ENCODE peak calls at places on chromosomes 6 and 20, in six cellular contexts. I is brain microvascular endothelial cell; D is T follicular helper cell; L is HEK293T; P is AG10803; T is effector memory CD8-positive, alpha-beta T cell. V is an unnamed sample.

GRCh38 chr6:84390334-84390733 is 162.9 kb upstream of the CEP162 start:
- DNase-seq in D (no peak), L (no peak), I (no peak), P (no peak), T (no peak), V (no peak)

GRCh38 chr20:21615617-21616080 is 89.8 kb upstream of the PAX1 start:
- DNase-seq in D (peak), P (peak), T (no peak), I (peak), L (peak), V (peak)

GRCh38 chr6:71246596-71246995 is 42.0 kb upstream of the OGFRL1 start:
- DNase-seq in I (no peak), L (no peak), D (no peak), P (no peak), T (no peak), V (no peak)

GRCh38 chr20:1569417-1569861 is 11.9 kb upstream of the SIRPD start:
- DNase-seq in D (no peak), T (no peak), P (peak), I (peak), L (no peak), V (no peak)

GRCh38 chr6:39453236-39453635 is 130.7 kb upstream of the KCNK16 start:
- DNase-seq in I (no peak), D (no peak), P (peak), T (no peak), L (no peak), V (no peak)

GRCh38 chr6:148342146-148343027 is at the start of gene SASH1:
- DNase-seq in L (peak), I (peak), T (no peak), D (no peak), P (peak), V (peak)

GRCh38 chr6:95203153-95203754 is 374.1 kb upstream of the MANEA start:
- DNase-seq in T (no peak), L (peak), D (no peak), P (no peak), I (peak), V (peak)

GRCh38 chr6:33621396-33622388 is 570 bp downstream of the ITPR3 start:
- DNase-seq in T (peak), D (no peak), P (peak), L (no peak), I (no peak), V (peak)

GRCh38 chr20:24746351-24746685 is 202.8 kb upstream of the CST7 start:
- DNase-seq in T (no peak), L (no peak), P (no peak), D (no peak), I (no peak), V (no peak)

GRCh38 chr20:47392015-47392720 is 35.7 kb upstream of the ZMYND8 start:
- DNase-seq in I (peak), P (peak), T (no peak), D (no peak), L (peak), V (no peak)

GRCh38 chr6:24909281-24910216 is 26.2 kb downstream of the RIPOR2 start:
- DNase-seq in T (no peak), I (no peak), L (no peak), D (no peak), P (no peak), V (no peak)

GRCh38 chr6:127118505-127119360 is at the start of gene RSPO3:
- DNase-seq in P (peak), L (peak), D (no peak), I (peak), T (no peak), V (no peak)

GRCh38 chr6:17493286-17493685 is 99.9 kb downstream of the CAP2 start:
- DNase-seq in P (peak), D (no peak), T (no peak), L (no peak), I (peak), V (no peak)

GRCh38 chr6:32627831-32628230 is 9.4 kb upstream of the HLA-DQA1 start:
- DNase-seq in T (peak), P (peak), L (peak), I (peak), D (peak), V (no peak)

GRCh38 chr20:21020656-21021004 is 85.5 kb downstream of the LINC00237 start:
- DNase-seq in T (no peak), P (peak), D (no peak), L (no peak), I (no peak), V (no peak)

GRCh38 chr6:26351544-26351953 is 13.4 kb upstream of the BTN3A2 start:
- DNase-seq in I (peak), T (no peak), P (peak), L (no peak), D (no peak), V (no peak)

GRCh38 chr6:13355969-13356368 is 27.6 kb upstream of the TBC1D7 start:
- DNase-seq in D (no peak), I (no peak), L (no peak), P (no peak), T (peak), V (peak)

GRCh38 chr6:105566503-105566902 is 163.6 kb upstream of the PREP start:
- DNase-seq in L (no peak), I (no peak), T (no peak), D (no peak), P (no peak), V (no peak)

GRCh38 chr6:111263837-111264236 is 176.5 kb downstream of the SLC16A10 start:
- DNase-seq in I (peak), T (no peak), P (peak), L (no peak), D (no peak), V (no peak)

GRCh38 chr6:87789198-87789899 is 87.3 kb upstream of the AKIRIN2 start:
- DNase-seq in T (no peak), I (peak), L (no peak), P (peak), D (no peak), V (no peak)

GRCh38 chr6:2738373-2738979 is 12.2 kb downstream of the MYLK4 start:
- DNase-seq in D (peak), L (peak), P (peak), T (peak), I (peak), V (no peak)

GRCh38 chr6:147204060-147204785 is at the start of gene STXBP5:
- DNase-seq in I (no peak), T (peak), L (peak), D (peak), P (peak), V (peak)

GRCh38 chr6:4402477-4402976 is 267.2 kb upstream of the ECI2 start:
- DNase-seq in T (no peak), D (no peak), P (peak), I (peak), L (no peak), V (no peak)

GRCh38 chr6:110355031-110355430 is 3.1 kb downstream of the METTL24 start:
- DNase-seq in I (no peak), T (no peak), L (no peak), P (no peak), D (no peak), V (no peak)

GRCh38 chr6:42783177-42783875 is 1.5 kb downstream of the BICRAL start:
- DNase-seq in P (peak), I (peak), D (peak), L (peak), T (peak), V (peak)

GRCh38 chr20:58003525-58003924 is 224.9 kb downstream of the ANKRD60 start:
- DNase-seq in I (no peak), L (peak), P (no peak), D (no peak), T (no peak), V (no peak)

GRCh38 chr6:16524380-16524707 is 236.9 kb downstream of the ATXN1 start:
- DNase-seq in P (peak), D (no peak), L (no peak), I (peak), T (no peak), V (no peak)

GRCh38 chr20:10379761-10380160 is 54.3 kb downstream of the MKKS start:
- DNase-seq in P (no peak), T (no peak), L (no peak), I (no peak), D (no peak), V (no peak)

GRCh38 chr20:14609328-14610221 is 272.2 kb upstream of the FLRT3 start:
- DNase-seq in P (no peak), D (no peak), I (no peak), L (no peak), T (no peak), V (no peak)

GRCh38 chr6:3306848-3307247 is 48.1 kb downstream of the PSMG4 start:
- DNase-seq in T (no peak), P (no peak), I (no peak), D (no peak), L (no peak), V (no peak)

GRCh38 chr6:15389759-15390723 is 144.2 kb downstream of the JARID2 start:
- DNase-seq in D (no peak), I (peak), T (no peak), L (peak), P (peak), V (peak)

GRCh38 chr6:139126255-139126654 is 8.6 kb upstream of the HECA start:
- DNase-seq in T (no peak), D (peak), P (peak), L (no peak), I (peak), V (no peak)

GRCh38 chr6:152117156-152118129 is 310.0 kb downstream of the ESR1 start:
- DNase-seq in L (no peak), D (no peak), T (no peak), I (no peak), P (peak), V (no peak)

V was measured in GM19239.